ENCODE peak calls at places on chromosomes 4 and X, in seven cellular contexts. One of them, this sample, is unnamed. For H3K4me1, the result is how much of the 10 kb centered on the place peaks cover.

GRCh38 chr4:41880840-41881831 is 54.1 kb upstream of the TMEM33 start:
- DNase-seq in thoracic aorta: no peak
- DNase-seq in mucosa of descending colon: no peak
- DNase-seq in K562: no peak
- DNase-seq in GM23338: peak
- DNase-seq in BE2C: peak
- DNase-seq in pancreas: no peak
- DNase-seq in this sample: no peak

GRCh38 chr4:13496605-13497004 is 12.5 kb upstream of the RAB28 start:
- DNase-seq in thoracic aorta: no peak
- DNase-seq in mucosa of descending colon: no peak
- DNase-seq in K562: peak
- DNase-seq in GM23338: no peak
- DNase-seq in BE2C: no peak
- DNase-seq in pancreas: no peak
- DNase-seq in this sample: no peak

GRCh38 chrX:39377773-39378172 is 576.5 kb downstream of the MID1IP1 start:
- DNase-seq in thoracic aorta: no peak
- DNase-seq in mucosa of descending colon: no peak
- DNase-seq in K562: no peak
- DNase-seq in GM23338: no peak
- DNase-seq in BE2C: no peak
- DNase-seq in pancreas: no peak
- DNase-seq in this sample: no peak

GRCh38 chrX:95716841-95717240 is 967.8 kb upstream of the DIAPH2 start:
- DNase-seq in thoracic aorta: no peak
- DNase-seq in mucosa of descending colon: no peak
- DNase-seq in K562: no peak
- DNase-seq in GM23338: no peak
- DNase-seq in BE2C: no peak
- DNase-seq in pancreas: no peak
- DNase-seq in this sample: no peak

GRCh38 chr4:100907465-100908454 is 389.9 kb upstream of the EMCN start:
- DNase-seq in thoracic aorta: no peak
- DNase-seq in mucosa of descending colon: no peak
- DNase-seq in K562: no peak
- DNase-seq in GM23338: no peak
- DNase-seq in BE2C: no peak
- DNase-seq in pancreas: no peak
- DNase-seq in this sample: no peak

GRCh38 chrX:47143894-47144625 is 442 bp downstream of the NDUFB11 start:
- DNase-seq in thoracic aorta: no peak
- DNase-seq in mucosa of descending colon: no peak
- DNase-seq in K562: peak
- DNase-seq in GM23338: peak
- DNase-seq in BE2C: peak
- DNase-seq in pancreas: peak
- DNase-seq in this sample: no peak

GRCh38 chrX:17774053-17774452 is 36.8 kb downstream of the SCML1 start:
- DNase-seq in thoracic aorta: no peak
- DNase-seq in mucosa of descending colon: no peak
- DNase-seq in K562: no peak
- DNase-seq in GM23338: no peak
- DNase-seq in BE2C: no peak
- DNase-seq in pancreas: no peak
- DNase-seq in this sample: no peak

GRCh38 chrX:111869639-111870034 is 6.3 kb upstream of the TRPC5OS start:
- DNase-seq in thoracic aorta: no peak
- DNase-seq in mucosa of descending colon: no peak
- DNase-seq in K562: peak
- DNase-seq in GM23338: peak
- DNase-seq in BE2C: peak
- DNase-seq in pancreas: peak
- DNase-seq in this sample: peak

GRCh38 chrX:13676885-13677284 is 12.0 kb upstream of the RAB9A start:
- DNase-seq in thoracic aorta: no peak
- DNase-seq in mucosa of descending colon: no peak
- DNase-seq in K562: no peak
- DNase-seq in GM23338: no peak
- DNase-seq in BE2C: no peak
- DNase-seq in pancreas: no peak
- DNase-seq in this sample: no peak

GRCh38 chrX:129777218-129777768 is 2.5 kb upstream of the SASH3 start:
- DNase-seq in thoracic aorta: no peak
- DNase-seq in mucosa of descending colon: peak
- DNase-seq in K562: no peak
- DNase-seq in GM23338: no peak
- DNase-seq in BE2C: no peak
- DNase-seq in pancreas: no peak
- DNase-seq in this sample: peak

GRCh38 chr4:84578540-84579409 is 4.2 kb upstream of the CDS1 start:
- DNase-seq in thoracic aorta: no peak
- DNase-seq in mucosa of descending colon: no peak
- DNase-seq in K562: peak
- DNase-seq in GM23338: peak
- DNase-seq in BE2C: peak
- DNase-seq in pancreas: no peak
- DNase-seq in this sample: no peak

GRCh38 chr4:41323706-41324105 is 67.0 kb downstream of the UCHL1 start:
- DNase-seq in thoracic aorta: no peak
- DNase-seq in mucosa of descending colon: no peak
- DNase-seq in K562: no peak
- DNase-seq in GM23338: no peak
- DNase-seq in BE2C: no peak
- DNase-seq in pancreas: no peak
- DNase-seq in this sample: no peak

GRCh38 chrX:1516596-1517104 is 20.3 kb downstream of the P2RY8 start:
- DNase-seq in thoracic aorta: no peak
- DNase-seq in mucosa of descending colon: no peak
- DNase-seq in K562: no peak
- DNase-seq in GM23338: no peak
- DNase-seq in BE2C: no peak
- DNase-seq in pancreas: no peak
- DNase-seq in this sample: no peak

GRCh38 chr4:101813604-101814003 is 23.1 kb downstream of the BANK1 start:
- DNase-seq in thoracic aorta: no peak
- DNase-seq in mucosa of descending colon: no peak
- DNase-seq in K562: no peak
- DNase-seq in GM23338: no peak
- DNase-seq in BE2C: no peak
- DNase-seq in pancreas: no peak
- DNase-seq in this sample: no peak

GRCh38 chr4:7398104-7398423 is 36.7 kb downstream of the PSAPL1 start:
- DNase-seq in thoracic aorta: no peak
- DNase-seq in mucosa of descending colon: no peak
- DNase-seq in K562: peak
- DNase-seq in GM23338: no peak
- DNase-seq in BE2C: peak
- DNase-seq in pancreas: peak
- DNase-seq in this sample: peak

GRCh38 chrX:43693602-43694406 is 37.7 kb downstream of the MAOA start:
- DNase-seq in thoracic aorta: no peak
- DNase-seq in mucosa of descending colon: peak
- DNase-seq in K562: no peak
- DNase-seq in GM23338: no peak
- DNase-seq in BE2C: no peak
- DNase-seq in pancreas: peak
- DNase-seq in this sample: no peak

GRCh38 chr4:185859106-185859505 is 47.1 kb upstream of the SORBS2 start:
- DNase-seq in thoracic aorta: no peak
- DNase-seq in mucosa of descending colon: no peak
- DNase-seq in K562: no peak
- DNase-seq in GM23338: no peak
- DNase-seq in BE2C: no peak
- DNase-seq in pancreas: peak
- DNase-seq in this sample: no peak

GRCh38 chr4:120263623-120264022 is 197.0 kb upstream of the MAD2L1 start:
- DNase-seq in thoracic aorta: no peak
- DNase-seq in mucosa of descending colon: no peak
- DNase-seq in K562: no peak
- DNase-seq in GM23338: peak
- DNase-seq in BE2C: no peak
- DNase-seq in pancreas: no peak
- DNase-seq in this sample: no peak

GRCh38 chr4:159374749-159375535 is 272.1 kb downstream of the RAPGEF2 start:
- DNase-seq in thoracic aorta: no peak
- DNase-seq in mucosa of descending colon: no peak
- DNase-seq in K562: no peak
- DNase-seq in GM23338: no peak
- DNase-seq in BE2C: no peak
- DNase-seq in pancreas: no peak
- DNase-seq in this sample: no peak

GRCh38 chrX:100673397-100673953 is 29.5 kb downstream of the SRPX2 start:
- DNase-seq in thoracic aorta: no peak
- DNase-seq in mucosa of descending colon: no peak
- DNase-seq in K562: no peak
- DNase-seq in GM23338: no peak
- DNase-seq in BE2C: no peak
- DNase-seq in pancreas: no peak
- DNase-seq in this sample: no peak

GRCh38 chr4:113145147-113145518 is 95.7 kb downstream of the ANK2 start:
- DNase-seq in thoracic aorta: no peak
- DNase-seq in mucosa of descending colon: no peak
- DNase-seq in K562: no peak
- DNase-seq in GM23338: no peak
- DNase-seq in BE2C: no peak
- DNase-seq in pancreas: no peak
- DNase-seq in this sample: no peak

GRCh38 chr4:113141901-113142346 is 92.5 kb downstream of the ANK2 start:
- DNase-seq in thoracic aorta: no peak
- DNase-seq in mucosa of descending colon: no peak
- DNase-seq in K562: no peak
- DNase-seq in GM23338: no peak
- DNase-seq in BE2C: no peak
- DNase-seq in pancreas: no peak
- DNase-seq in this sample: no peak

GRCh38 chr4:113146876-113147358 is 97.5 kb downstream of the ANK2 start:
- DNase-seq in thoracic aorta: no peak
- DNase-seq in mucosa of descending colon: no peak
- DNase-seq in K562: no peak
- DNase-seq in GM23338: no peak
- DNase-seq in BE2C: no peak
- DNase-seq in pancreas: peak
- DNase-seq in this sample: no peak

GRCh38 chr4:113145519-113146291 is 96.3 kb downstream of the ANK2 start:
- DNase-seq in thoracic aorta: no peak
- DNase-seq in mucosa of descending colon: no peak
- DNase-seq in K562: no peak
- DNase-seq in GM23338: peak
- DNase-seq in BE2C: peak
- DNase-seq in pancreas: no peak
- DNase-seq in this sample: no peak

GRCh38 chr4:113142351-113142750 is 92.9 kb downstream of the ANK2 start:
- DNase-seq in thoracic aorta: no peak
- DNase-seq in mucosa of descending colon: no peak
- DNase-seq in K562: no peak
- DNase-seq in GM23338: no peak
- DNase-seq in BE2C: no peak
- DNase-seq in pancreas: no peak
- DNase-seq in this sample: no peak
- H3K4me1 ChIP-seq in thoracic aorta: under half
- H3K4me1 ChIP-seq in mucosa of descending colon: under half
- H3K4me1 ChIP-seq in K562: under half
- H3K4me1 ChIP-seq in GM23338: half or more
- H3K4me1 ChIP-seq in BE2C: under half
- H3K4me1 ChIP-seq in pancreas: under half
- H3K4me1 ChIP-seq in this sample: under half

DNA sequence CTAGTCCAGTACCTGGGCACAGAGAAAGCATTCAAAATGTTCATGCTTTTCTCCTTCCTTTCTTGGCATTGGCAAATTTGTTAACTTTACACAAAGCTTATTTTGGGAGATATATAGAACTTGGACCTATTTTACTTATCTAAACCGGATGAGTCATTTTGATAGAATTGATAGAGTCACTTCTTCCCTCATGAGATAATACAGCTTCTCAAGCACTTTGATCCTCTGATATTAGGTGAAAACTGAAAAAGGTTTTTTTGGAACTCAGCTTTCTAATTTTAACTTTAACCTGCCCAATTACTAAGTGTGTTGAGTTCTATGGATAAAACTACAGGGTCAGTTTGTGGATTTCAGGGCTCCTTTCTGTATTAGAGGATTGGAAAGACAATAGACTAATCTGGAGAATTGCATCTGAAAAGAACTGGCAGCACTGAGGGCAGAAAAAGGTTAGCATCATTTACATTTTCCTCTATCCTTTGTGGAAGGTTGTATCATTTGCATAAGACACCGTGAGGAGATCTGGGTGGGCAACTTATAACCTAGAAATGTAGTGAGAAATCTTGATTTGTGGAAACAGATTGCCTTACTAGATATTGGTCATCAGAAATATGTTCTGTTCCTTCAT is 2.4 kb downstream of the WDR44 start:
- DNase-seq in thoracic aorta: no peak
- DNase-seq in mucosa of descending colon: no peak
- DNase-seq in K562: no peak
- DNase-seq in GM23338: peak
- DNase-seq in BE2C: no peak
- DNase-seq in pancreas: no peak
- DNase-seq in this sample: no peak
- H3K4me3 ChIP-seq in thoracic aorta: peak
- H3K4me3 ChIP-seq in mucosa of descending colon: no peak
- H3K4me3 ChIP-seq in K562: peak
- H3K4me3 ChIP-seq in GM23338: peak
- H3K4me3 ChIP-seq in BE2C: peak
- H3K4me3 ChIP-seq in pancreas: no peak
- H3K4me3 ChIP-seq in this sample: no peak

GRCh38 chr4:82780398-82781231 is 18.0 kb downstream of the SCD5 start:
- DNase-seq in thoracic aorta: no peak
- DNase-seq in mucosa of descending colon: peak
- DNase-seq in K562: peak
- DNase-seq in GM23338: peak
- DNase-seq in BE2C: peak
- DNase-seq in pancreas: peak
- DNase-seq in this sample: peak
- TF ChIP-seq CTCF in thoracic aorta: no peak
- TF ChIP-seq CTCF in mucosa of descending colon: no peak
- TF ChIP-seq CTCF in K562: no peak
- TF ChIP-seq CTCF in GM23338: peak
- TF ChIP-seq CTCF in BE2C: no peak
- TF ChIP-seq CTCF in pancreas: no peak
- TF ChIP-seq CTCF in this sample: no peak

DNA sequence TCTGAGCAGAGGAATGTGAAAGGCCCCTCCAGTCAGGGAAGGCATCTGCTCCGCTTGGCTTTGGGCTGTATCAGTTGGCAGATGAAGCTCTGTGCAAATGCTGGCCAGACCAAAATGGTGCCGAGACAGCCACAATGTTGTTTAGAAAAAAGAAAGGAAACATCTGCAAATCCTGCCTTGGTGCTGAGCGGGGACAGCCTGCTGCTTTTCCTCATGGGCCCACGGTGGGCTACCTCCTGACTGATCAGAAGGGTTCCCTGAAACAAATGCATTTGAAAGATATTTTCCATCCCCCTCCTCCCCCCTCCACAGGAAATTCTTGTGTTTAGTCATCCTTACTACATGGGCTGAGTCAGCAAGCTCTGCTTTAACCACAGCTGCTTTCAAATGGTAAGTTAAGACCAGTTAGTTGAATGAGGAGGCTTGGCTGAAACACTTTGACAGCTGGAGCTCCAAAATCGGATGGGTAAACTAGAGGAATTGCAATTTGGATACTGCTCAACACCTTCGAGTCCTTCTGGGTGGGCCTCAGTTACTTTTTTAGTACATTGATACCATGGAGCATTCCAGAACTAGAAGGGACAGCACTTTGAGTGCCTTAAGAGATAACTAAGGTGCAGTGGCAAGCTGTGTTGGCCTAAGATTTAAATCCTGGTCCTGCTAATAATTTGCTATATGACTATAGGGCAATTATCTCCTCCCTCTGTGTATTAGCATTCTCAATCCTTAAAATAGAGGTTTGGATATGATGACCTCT is 36.0 kb downstream of the PLAC1 start:
- DNase-seq in thoracic aorta: no peak
- DNase-seq in mucosa of descending colon: no peak
- DNase-seq in K562: peak
- DNase-seq in GM23338: peak
- DNase-seq in BE2C: no peak
- DNase-seq in pancreas: no peak
- DNase-seq in this sample: no peak
- H3K4me1 ChIP-seq in thoracic aorta: under half
- H3K4me1 ChIP-seq in mucosa of descending colon: under half
- H3K4me1 ChIP-seq in K562: under half
- H3K4me1 ChIP-seq in GM23338: under half
- H3K4me1 ChIP-seq in BE2C: under half
- H3K4me1 ChIP-seq in pancreas: under half
- H3K4me1 ChIP-seq in this sample: under half